ENCODE peak calls at places on chromosome 22, in six cellular contexts. One of them, this sample, is unnamed.

GRCh38 chr22:46073683-46074504 is 76.4 kb upstream of the PPARA start:
- DNase-seq in NCI-H1092 treated with DMSO at 0.1 percent for 48 hours: no peak
- DNase-seq in bronchial epithelial cell: peak
- DNase-seq in neural progenitor cell: no peak
- DNase-seq in globus pallidus: peak
- DNase-seq in DMS79 treated with DMSO at 0.1 percent for 48 hours: no peak
- DNase-seq in this sample: peak

GRCh38 chr22:19744350-19745006 is 16.1 kb upstream of the TBX1 start:
- DNase-seq in NCI-H1092 treated with DMSO at 0.1 percent for 48 hours: no peak
- DNase-seq in bronchial epithelial cell: no peak
- DNase-seq in neural progenitor cell: no peak
- DNase-seq in globus pallidus: no peak
- DNase-seq in DMS79 treated with DMSO at 0.1 percent for 48 hours: no peak
- DNase-seq in this sample: no peak

GRCh38 chr22:49052023-49052538 is 775.6 kb downstream of the BRD1 start:
- DNase-seq in NCI-H1092 treated with DMSO at 0.1 percent for 48 hours: no peak
- DNase-seq in bronchial epithelial cell: no peak
- DNase-seq in neural progenitor cell: no peak
- DNase-seq in globus pallidus: no peak
- DNase-seq in DMS79 treated with DMSO at 0.1 percent for 48 hours: no peak
- DNase-seq in this sample: peak

GRCh38 chr22:49620666-49621065 is 207.0 kb downstream of the BRD1 start:
- DNase-seq in NCI-H1092 treated with DMSO at 0.1 percent for 48 hours: no peak
- DNase-seq in bronchial epithelial cell: no peak
- DNase-seq in neural progenitor cell: no peak
- DNase-seq in globus pallidus: no peak
- DNase-seq in DMS79 treated with DMSO at 0.1 percent for 48 hours: no peak
- DNase-seq in this sample: no peak

GRCh38 chr22:36330655-36331305 is 57.0 kb downstream of the MYH9 start:
- DNase-seq in NCI-H1092 treated with DMSO at 0.1 percent for 48 hours: no peak
- DNase-seq in bronchial epithelial cell: no peak
- DNase-seq in neural progenitor cell: no peak
- DNase-seq in globus pallidus: no peak
- DNase-seq in DMS79 treated with DMSO at 0.1 percent for 48 hours: no peak
- DNase-seq in this sample: peak

GRCh38 chr22:45735273-45735672 is 63.6 kb downstream of the ATXN10 start:
- DNase-seq in NCI-H1092 treated with DMSO at 0.1 percent for 48 hours: no peak
- DNase-seq in bronchial epithelial cell: no peak
- DNase-seq in neural progenitor cell: no peak
- DNase-seq in globus pallidus: no peak
- DNase-seq in DMS79 treated with DMSO at 0.1 percent for 48 hours: no peak
- DNase-seq in this sample: no peak

GRCh38 chr22:36768616-36769015 is 7.3 kb downstream of the IFT27 start:
- DNase-seq in NCI-H1092 treated with DMSO at 0.1 percent for 48 hours: no peak
- DNase-seq in bronchial epithelial cell: no peak
- DNase-seq in neural progenitor cell: no peak
- DNase-seq in globus pallidus: no peak
- DNase-seq in DMS79 treated with DMSO at 0.1 percent for 48 hours: no peak
- DNase-seq in this sample: no peak

GRCh38 chr22:23253475-23254055 is 73.3 kb downstream of the BCR start:
- DNase-seq in NCI-H1092 treated with DMSO at 0.1 percent for 48 hours: no peak
- DNase-seq in bronchial epithelial cell: no peak
- DNase-seq in neural progenitor cell: no peak
- DNase-seq in globus pallidus: no peak
- DNase-seq in DMS79 treated with DMSO at 0.1 percent for 48 hours: no peak
- DNase-seq in this sample: peak

GRCh38 chr22:30283342-30283741 is 6.0 kb downstream of the CASTOR1 start:
- DNase-seq in NCI-H1092 treated with DMSO at 0.1 percent for 48 hours: no peak
- DNase-seq in bronchial epithelial cell: no peak
- DNase-seq in neural progenitor cell: no peak
- DNase-seq in globus pallidus: no peak
- DNase-seq in DMS79 treated with DMSO at 0.1 percent for 48 hours: no peak
- DNase-seq in this sample: no peak

GRCh38 chr22:37045958-37046357 is 5.6 kb upstream of the KCTD17 start:
- DNase-seq in NCI-H1092 treated with DMSO at 0.1 percent for 48 hours: no peak
- DNase-seq in bronchial epithelial cell: peak
- DNase-seq in neural progenitor cell: peak
- DNase-seq in globus pallidus: no peak
- DNase-seq in DMS79 treated with DMSO at 0.1 percent for 48 hours: no peak
- DNase-seq in this sample: no peak

GRCh38 chr22:26550498-26551033 is 38.3 kb upstream of the TFIP11 start:
- DNase-seq in NCI-H1092 treated with DMSO at 0.1 percent for 48 hours: no peak
- DNase-seq in bronchial epithelial cell: no peak
- DNase-seq in neural progenitor cell: peak
- DNase-seq in globus pallidus: peak
- DNase-seq in DMS79 treated with DMSO at 0.1 percent for 48 hours: peak
- DNase-seq in this sample: peak

GRCh38 chr22:41668971-41669911 is 19.4 kb downstream of the SNU13 start:
- DNase-seq in NCI-H1092 treated with DMSO at 0.1 percent for 48 hours: no peak
- DNase-seq in bronchial epithelial cell: no peak
- DNase-seq in neural progenitor cell: no peak
- DNase-seq in globus pallidus: no peak
- DNase-seq in DMS79 treated with DMSO at 0.1 percent for 48 hours: no peak
- DNase-seq in this sample: no peak

GRCh38 chr22:47055073-47055355 is 292.6 kb downstream of the TBC1D22A start:
- DNase-seq in NCI-H1092 treated with DMSO at 0.1 percent for 48 hours: no peak
- DNase-seq in bronchial epithelial cell: no peak
- DNase-seq in neural progenitor cell: no peak
- DNase-seq in globus pallidus: no peak
- DNase-seq in DMS79 treated with DMSO at 0.1 percent for 48 hours: no peak
- DNase-seq in this sample: no peak

GRCh38 chr22:39530136-39530535 is 2.4 kb downstream of the RPS19BP1 start:
- DNase-seq in NCI-H1092 treated with DMSO at 0.1 percent for 48 hours: no peak
- DNase-seq in bronchial epithelial cell: no peak
- DNase-seq in neural progenitor cell: no peak
- DNase-seq in globus pallidus: no peak
- DNase-seq in DMS79 treated with DMSO at 0.1 percent for 48 hours: no peak
- DNase-seq in this sample: no peak

GRCh38 chr22:29700949-29701927 is 18.6 kb upstream of the CABP7 start:
- DNase-seq in NCI-H1092 treated with DMSO at 0.1 percent for 48 hours: peak
- DNase-seq in bronchial epithelial cell: peak
- DNase-seq in neural progenitor cell: peak
- DNase-seq in globus pallidus: no peak
- DNase-seq in DMS79 treated with DMSO at 0.1 percent for 48 hours: peak
- DNase-seq in this sample: peak

GRCh38 chr22:35605787-35606492 is 11.2 kb downstream of the MB start:
- DNase-seq in NCI-H1092 treated with DMSO at 0.1 percent for 48 hours: no peak
- DNase-seq in bronchial epithelial cell: no peak
- DNase-seq in neural progenitor cell: no peak
- DNase-seq in globus pallidus: no peak
- DNase-seq in DMS79 treated with DMSO at 0.1 percent for 48 hours: no peak
- DNase-seq in this sample: peak

GRCh38 chr22:26066534-26066933 is 102.7 kb upstream of the SEZ6L start:
- DNase-seq in NCI-H1092 treated with DMSO at 0.1 percent for 48 hours: peak
- DNase-seq in bronchial epithelial cell: no peak
- DNase-seq in neural progenitor cell: peak
- DNase-seq in globus pallidus: no peak
- DNase-seq in DMS79 treated with DMSO at 0.1 percent for 48 hours: peak
- DNase-seq in this sample: no peak

GRCh38 chr22:50027639-50028537 is 15.3 kb upstream of the IL17REL start:
- DNase-seq in NCI-H1092 treated with DMSO at 0.1 percent for 48 hours: peak
- DNase-seq in bronchial epithelial cell: no peak
- DNase-seq in neural progenitor cell: no peak
- DNase-seq in globus pallidus: no peak
- DNase-seq in DMS79 treated with DMSO at 0.1 percent for 48 hours: no peak
- DNase-seq in this sample: peak

GRCh38 chr22:46737105-46737975 is 712 bp downstream of the CERK start:
- DNase-seq in NCI-H1092 treated with DMSO at 0.1 percent for 48 hours: no peak
- DNase-seq in bronchial epithelial cell: no peak
- DNase-seq in neural progenitor cell: peak
- DNase-seq in globus pallidus: peak
- DNase-seq in DMS79 treated with DMSO at 0.1 percent for 48 hours: no peak
- DNase-seq in this sample: peak

GRCh38 chr22:24421428-24421931 is 5.9 kb upstream of the ADORA2A start:
- DNase-seq in NCI-H1092 treated with DMSO at 0.1 percent for 48 hours: peak
- DNase-seq in bronchial epithelial cell: no peak
- DNase-seq in neural progenitor cell: peak
- DNase-seq in globus pallidus: no peak
- DNase-seq in DMS79 treated with DMSO at 0.1 percent for 48 hours: no peak
- DNase-seq in this sample: no peak

GRCh38 chr22:16845881-16846280 is 20.7 kb upstream of the XKR3 start:
- DNase-seq in NCI-H1092 treated with DMSO at 0.1 percent for 48 hours: no peak
- DNase-seq in bronchial epithelial cell: no peak
- DNase-seq in neural progenitor cell: no peak
- DNase-seq in globus pallidus: no peak
- DNase-seq in DMS79 treated with DMSO at 0.1 percent for 48 hours: no peak
- DNase-seq in this sample: no peak

GRCh38 chr22:43213962-43214361 is 27.0 kb upstream of the TTLL12 start:
- DNase-seq in NCI-H1092 treated with DMSO at 0.1 percent for 48 hours: no peak
- DNase-seq in bronchial epithelial cell: no peak
- DNase-seq in neural progenitor cell: no peak
- DNase-seq in globus pallidus: no peak
- DNase-seq in DMS79 treated with DMSO at 0.1 percent for 48 hours: no peak
- DNase-seq in this sample: no peak

GRCh38 chr22:42947211-42947990 is 67.5 kb downstream of the PACSIN2 start:
- DNase-seq in NCI-H1092 treated with DMSO at 0.1 percent for 48 hours: peak
- DNase-seq in bronchial epithelial cell: peak
- DNase-seq in neural progenitor cell: peak
- DNase-seq in globus pallidus: no peak
- DNase-seq in DMS79 treated with DMSO at 0.1 percent for 48 hours: peak
- DNase-seq in this sample: peak

GRCh38 chr22:40056163-40056958 is 61.6 kb downstream of the FAM83F start:
- DNase-seq in NCI-H1092 treated with DMSO at 0.1 percent for 48 hours: no peak
- DNase-seq in bronchial epithelial cell: no peak
- DNase-seq in neural progenitor cell: no peak
- DNase-seq in globus pallidus: no peak
- DNase-seq in DMS79 treated with DMSO at 0.1 percent for 48 hours: no peak
- DNase-seq in this sample: no peak

GRCh38 chr22:24707477-24707816 is 67.1 kb downstream of the PIWIL3 start:
- DNase-seq in NCI-H1092 treated with DMSO at 0.1 percent for 48 hours: no peak
- DNase-seq in bronchial epithelial cell: no peak
- DNase-seq in neural progenitor cell: peak
- DNase-seq in globus pallidus: no peak
- DNase-seq in DMS79 treated with DMSO at 0.1 percent for 48 hours: no peak
- DNase-seq in this sample: peak

GRCh38 chr22:45418770-45419138 is 5.3 kb downstream of the RIBC2 start:
- DNase-seq in NCI-H1092 treated with DMSO at 0.1 percent for 48 hours: no peak
- DNase-seq in bronchial epithelial cell: no peak
- DNase-seq in neural progenitor cell: no peak
- DNase-seq in globus pallidus: no peak
- DNase-seq in DMS79 treated with DMSO at 0.1 percent for 48 hours: no peak
- DNase-seq in this sample: no peak

GRCh38 chr22:49723478-49724029 is 104.1 kb downstream of the BRD1 start:
- DNase-seq in NCI-H1092 treated with DMSO at 0.1 percent for 48 hours: no peak
- DNase-seq in bronchial epithelial cell: no peak
- DNase-seq in neural progenitor cell: no peak
- DNase-seq in globus pallidus: no peak
- DNase-seq in DMS79 treated with DMSO at 0.1 percent for 48 hours: no peak
- DNase-seq in this sample: no peak

GRCh38 chr22:25008666-25009065 is 56.1 kb downstream of the KIAA1671 start:
- DNase-seq in NCI-H1092 treated with DMSO at 0.1 percent for 48 hours: no peak
- DNase-seq in bronchial epithelial cell: no peak
- DNase-seq in neural progenitor cell: no peak
- DNase-seq in globus pallidus: no peak
- DNase-seq in DMS79 treated with DMSO at 0.1 percent for 48 hours: peak
- DNase-seq in this sample: no peak

GRCh38 chr22:19810381-19811141 is 44.1 kb downstream of the GNB1L start:
- DNase-seq in NCI-H1092 treated with DMSO at 0.1 percent for 48 hours: no peak
- DNase-seq in bronchial epithelial cell: no peak
- DNase-seq in neural progenitor cell: peak
- DNase-seq in globus pallidus: no peak
- DNase-seq in DMS79 treated with DMSO at 0.1 percent for 48 hours: no peak
- DNase-seq in this sample: no peak

GRCh38 chr22:42347281-42347824 is 76.9 kb upstream of the TCF20 start:
- DNase-seq in NCI-H1092 treated with DMSO at 0.1 percent for 48 hours: no peak
- DNase-seq in bronchial epithelial cell: no peak
- DNase-seq in neural progenitor cell: no peak
- DNase-seq in globus pallidus: no peak
- DNase-seq in DMS79 treated with DMSO at 0.1 percent for 48 hours: no peak
- DNase-seq in this sample: no peak

GRCh38 chr22:49391436-49391835 is 436.2 kb downstream of the BRD1 start:
- DNase-seq in NCI-H1092 treated with DMSO at 0.1 percent for 48 hours: no peak
- DNase-seq in bronchial epithelial cell: no peak
- DNase-seq in neural progenitor cell: no peak
- DNase-seq in globus pallidus: no peak
- DNase-seq in DMS79 treated with DMSO at 0.1 percent for 48 hours: no peak
- DNase-seq in this sample: no peak

GRCh38 chr22:30127749-30128166 is 47.5 kb downstream of the HORMAD2 start:
- DNase-seq in NCI-H1092 treated with DMSO at 0.1 percent for 48 hours: no peak
- DNase-seq in bronchial epithelial cell: no peak
- DNase-seq in neural progenitor cell: no peak
- DNase-seq in globus pallidus: no peak
- DNase-seq in DMS79 treated with DMSO at 0.1 percent for 48 hours: no peak
- DNase-seq in this sample: no peak

GRCh38 chr22:24117942-24118341 is 63.3 kb upstream of the SUSD2 start:
- DNase-seq in NCI-H1092 treated with DMSO at 0.1 percent for 48 hours: no peak
- DNase-seq in bronchial epithelial cell: no peak
- DNase-seq in neural progenitor cell: peak
- DNase-seq in globus pallidus: no peak
- DNase-seq in DMS79 treated with DMSO at 0.1 percent for 48 hours: no peak
- DNase-seq in this sample: no peak

GRCh38 chr22:29626497-29627195 is 23.2 kb downstream of the NF2 start:
- DNase-seq in NCI-H1092 treated with DMSO at 0.1 percent for 48 hours: no peak
- DNase-seq in bronchial epithelial cell: peak
- DNase-seq in neural progenitor cell: no peak
- DNase-seq in globus pallidus: no peak
- DNase-seq in DMS79 treated with DMSO at 0.1 percent for 48 hours: no peak
- DNase-seq in this sample: no peak

GRCh38 chr22:36022697-36023096 is 5.9 kb downstream of the RBFOX2 start:
- DNase-seq in NCI-H1092 treated with DMSO at 0.1 percent for 48 hours: no peak
- DNase-seq in bronchial epithelial cell: no peak
- DNase-seq in neural progenitor cell: no peak
- DNase-seq in globus pallidus: no peak
- DNase-seq in DMS79 treated with DMSO at 0.1 percent for 48 hours: no peak
- DNase-seq in this sample: no peak

GRCh38 chr22:28917747-28918543 is 34.6 kb downstream of the ZNRF3 start:
- DNase-seq in NCI-H1092 treated with DMSO at 0.1 percent for 48 hours: peak
- DNase-seq in bronchial epithelial cell: no peak
- DNase-seq in neural progenitor cell: peak
- DNase-seq in globus pallidus: no peak
- DNase-seq in DMS79 treated with DMSO at 0.1 percent for 48 hours: peak
- DNase-seq in this sample: peak